ENCODE peak calls at places on chromosomes 16 and 17, in eight cellular contexts. One of them, this sample, is unnamed.
A peak's percentile ranks its signal among the peaks of the same experiment; 100 is the strongest.

GRCh38 chr16:87322360-87322759 is 5.2 kb upstream of the C16orf95 start:
- DNase-seq in cardiac muscle cell: no peak
- DNase-seq in body of pancreas: no peak
- DNase-seq in K562: no peak
- DNase-seq in right atrium auricular region: no peak
- DNase-seq in GM23338: no peak
- DNase-seq in fibroblast of mammary gland: no peak
- DNase-seq in upper lobe of right lung: no peak
- DNase-seq in this sample: no peak

GRCh38 chr17:8226536-8227237 is 16.3 kb upstream of the AURKB start:
- DNase-seq in cardiac muscle cell: peak; percentile 93
- DNase-seq in body of pancreas: peak; percentile 81
- DNase-seq in K562: peak; percentile 62
- DNase-seq in right atrium auricular region: peak; percentile 85
- DNase-seq in GM23338: peak; percentile 91
- DNase-seq in fibroblast of mammary gland: peak; percentile 93
- DNase-seq in upper lobe of right lung: peak; percentile 69
- DNase-seq in this sample: peak; percentile 91

GRCh38 chr17:80104321-80104955 is 3.1 kb downstream of the GAA start:
- DNase-seq in cardiac muscle cell: peak; percentile 52
- DNase-seq in body of pancreas: no peak
- DNase-seq in K562: no peak
- DNase-seq in right atrium auricular region: no peak
- DNase-seq in GM23338: no peak
- DNase-seq in fibroblast of mammary gland: no peak
- DNase-seq in upper lobe of right lung: no peak
- DNase-seq in this sample: no peak

GRCh38 chr17:45722161-45722560 is 62.0 kb upstream of the CRHR1 start:
- DNase-seq in cardiac muscle cell: peak; percentile 7
- DNase-seq in body of pancreas: no peak
- DNase-seq in K562: peak; percentile 40
- DNase-seq in right atrium auricular region: no peak
- DNase-seq in GM23338: peak; percentile 77
- DNase-seq in fibroblast of mammary gland: peak; percentile 4
- DNase-seq in upper lobe of right lung: no peak
- DNase-seq in this sample: no peak

GRCh38 chr16:55543470-55543869 is 23.0 kb upstream of the CAPNS2 start:
- DNase-seq in cardiac muscle cell: peak; percentile 63
- DNase-seq in body of pancreas: no peak
- DNase-seq in K562: no peak
- DNase-seq in right atrium auricular region: no peak
- DNase-seq in GM23338: peak; percentile 66
- DNase-seq in fibroblast of mammary gland: peak; percentile 63
- DNase-seq in upper lobe of right lung: no peak
- DNase-seq in this sample: peak; percentile 41

GRCh38 chr17:76643553-76644148 is at the start of gene ST6GALNAC1:
- DNase-seq in cardiac muscle cell: peak; percentile 22
- DNase-seq in body of pancreas: no peak
- DNase-seq in K562: peak; percentile 70
- DNase-seq in right atrium auricular region: no peak
- DNase-seq in GM23338: no peak
- DNase-seq in fibroblast of mammary gland: no peak
- DNase-seq in upper lobe of right lung: peak; percentile 29
- DNase-seq in this sample: no peak

GRCh38 chr17:60964160-60964559 is 286.5 kb downstream of the BCAS3 start:
- DNase-seq in cardiac muscle cell: no peak
- DNase-seq in body of pancreas: no peak
- DNase-seq in K562: no peak
- DNase-seq in right atrium auricular region: no peak
- DNase-seq in GM23338: no peak
- DNase-seq in fibroblast of mammary gland: no peak
- DNase-seq in upper lobe of right lung: no peak
- DNase-seq in this sample: no peak

GRCh38 chr17:4719684-4720221 is 9.3 kb downstream of the ARRB2 start:
- DNase-seq in cardiac muscle cell: peak; percentile 34
- DNase-seq in body of pancreas: peak; percentile 60
- DNase-seq in K562: no peak
- DNase-seq in right atrium auricular region: no peak
- DNase-seq in GM23338: no peak
- DNase-seq in fibroblast of mammary gland: no peak
- DNase-seq in upper lobe of right lung: no peak
- DNase-seq in this sample: no peak

GRCh38 chr17:82836823-82837357 is 2.9 kb downstream of the ZNF750 start:
- DNase-seq in cardiac muscle cell: no peak
- DNase-seq in body of pancreas: no peak
- DNase-seq in K562: peak; percentile 42
- DNase-seq in right atrium auricular region: no peak
- DNase-seq in GM23338: peak; percentile 55
- DNase-seq in fibroblast of mammary gland: peak; percentile 71
- DNase-seq in upper lobe of right lung: peak; percentile 39
- DNase-seq in this sample: peak; percentile 53
- H3K4me3 ChIP-seq in cardiac muscle cell: no peak overlapping the region
- H3K4me3 ChIP-seq in body of pancreas: no peak overlapping the region
- H3K4me3 ChIP-seq in K562: no peak overlapping the region
- H3K4me3 ChIP-seq in right atrium auricular region: no peak overlapping the region
- H3K4me3 ChIP-seq in GM23338: no peak overlapping the region
- H3K4me3 ChIP-seq in fibroblast of mammary gland: no peak overlapping the region
- H3K4me3 ChIP-seq in upper lobe of right lung: no peak overlapping the region
- H3K4me3 ChIP-seq in this sample: no peak overlapping the region

DNA sequence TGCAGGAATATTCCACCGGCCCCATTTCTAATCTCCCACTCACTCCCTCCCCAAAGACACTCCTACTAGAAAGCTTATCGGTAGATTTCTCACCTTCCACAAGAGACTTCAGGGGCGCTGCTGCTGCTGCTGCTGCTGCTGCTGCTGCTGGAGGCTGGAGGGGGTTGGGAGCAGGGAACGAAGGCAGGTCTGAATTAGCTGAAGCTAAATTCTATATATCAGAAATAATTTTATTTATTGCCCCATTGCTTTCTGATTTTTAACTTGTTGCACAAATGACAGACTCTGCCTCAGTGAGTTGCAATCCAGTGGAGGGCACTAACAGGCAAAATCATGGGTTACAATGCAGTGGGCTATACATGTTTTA is 25.8 kb upstream of the HLF start:
- DNase-seq in cardiac muscle cell: no peak
- DNase-seq in body of pancreas: peak; percentile 16
- DNase-seq in K562: peak; percentile 38
- DNase-seq in right atrium auricular region: no peak
- DNase-seq in GM23338: peak; percentile 69
- DNase-seq in fibroblast of mammary gland: no peak
- DNase-seq in upper lobe of right lung: no peak
- DNase-seq in this sample: no peak
- TF ChIP-seq CTCF in cardiac muscle cell: no peak
- TF ChIP-seq CTCF in body of pancreas: no peak
- TF ChIP-seq CTCF in K562: no peak
- TF ChIP-seq CTCF in right atrium auricular region: no peak
- TF ChIP-seq CTCF in GM23338: peak; percentile 14
- TF ChIP-seq CTCF in fibroblast of mammary gland: no peak
- TF ChIP-seq CTCF in upper lobe of right lung: no peak
- TF ChIP-seq CTCF in this sample: no peak

GRCh38 chr16:11740567-11740966 is 2.1 kb downstream of the TXNDC11 start:
- DNase-seq in cardiac muscle cell: no peak
- DNase-seq in body of pancreas: no peak
- DNase-seq in K562: no peak
- DNase-seq in right atrium auricular region: no peak
- DNase-seq in GM23338: no peak
- DNase-seq in fibroblast of mammary gland: no peak
- DNase-seq in upper lobe of right lung: no peak
- DNase-seq in this sample: no peak
- H3K4me3 ChIP-seq in cardiac muscle cell: peak overlapping the region; percentile 71
- H3K4me3 ChIP-seq in body of pancreas: no peak overlapping the region
- H3K4me3 ChIP-seq in K562: peak overlapping the region; percentile 91
- H3K4me3 ChIP-seq in right atrium auricular region: peak overlapping the region; percentile 100
- H3K4me3 ChIP-seq in GM23338: no peak overlapping the region
- H3K4me3 ChIP-seq in fibroblast of mammary gland: peak overlapping the region; percentile 90
- H3K4me3 ChIP-seq in upper lobe of right lung: peak overlapping the region; percentile 82
- H3K4me3 ChIP-seq in this sample: peak overlapping the region; percentile 89

DNA sequence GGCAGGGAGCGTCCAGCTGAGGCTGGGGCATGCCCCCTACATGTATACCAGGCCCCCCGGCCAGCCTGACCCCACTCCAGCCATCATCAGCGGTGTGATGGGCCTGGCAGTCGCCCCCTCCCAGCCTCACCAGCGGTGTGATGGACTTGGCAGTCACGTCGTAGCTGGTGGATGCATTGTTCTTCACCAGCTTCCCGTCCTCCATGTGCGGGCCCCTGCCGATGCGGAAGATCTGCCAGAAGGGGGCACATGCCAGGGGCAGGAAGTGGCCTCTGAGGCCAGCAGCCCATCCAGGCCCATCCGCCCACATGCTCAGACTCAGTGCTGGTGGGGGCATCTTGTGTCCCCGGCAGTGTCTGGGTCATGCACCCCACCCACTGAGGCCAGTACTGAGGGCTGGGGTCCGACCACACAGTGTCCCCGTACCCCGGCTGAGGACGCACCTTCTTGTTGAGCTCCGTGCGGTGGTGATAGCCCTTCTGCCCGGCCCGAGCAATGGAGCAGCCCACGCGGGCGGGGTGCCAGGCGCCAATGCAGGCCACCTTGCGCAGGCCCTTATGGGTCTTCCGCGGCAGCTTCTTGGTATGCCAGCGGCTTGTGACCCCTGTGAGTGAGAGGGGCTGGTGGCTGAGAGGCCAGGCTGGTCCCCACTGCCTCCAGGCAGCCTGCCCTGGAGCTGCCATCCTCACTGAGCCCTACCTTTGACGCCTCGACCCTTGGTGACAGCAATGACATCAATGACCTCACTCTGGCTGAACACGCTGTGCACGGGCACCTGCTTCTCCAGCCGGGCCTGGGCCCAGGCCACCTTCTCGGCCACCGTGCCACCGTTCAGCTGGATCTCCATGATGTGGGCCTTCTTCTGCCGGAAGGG is 3.7 kb upstream of the MSRB1 start:
- DNase-seq in cardiac muscle cell: no peak
- DNase-seq in body of pancreas: no peak
- DNase-seq in K562: no peak
- DNase-seq in right atrium auricular region: no peak
- DNase-seq in GM23338: peak; percentile 49
- DNase-seq in fibroblast of mammary gland: no peak
- DNase-seq in upper lobe of right lung: no peak
- DNase-seq in this sample: no peak
- TF ChIP-seq CTCF in cardiac muscle cell: no peak
- TF ChIP-seq CTCF in body of pancreas: no peak
- TF ChIP-seq CTCF in K562: no peak
- TF ChIP-seq CTCF in right atrium auricular region: no peak
- TF ChIP-seq CTCF in GM23338: peak; percentile 18
- TF ChIP-seq CTCF in fibroblast of mammary gland: no peak
- TF ChIP-seq CTCF in upper lobe of right lung: no peak
- TF ChIP-seq CTCF in this sample: no peak